ENCODE peak calls at places on chromosomes 2 and 18, in five cellular contexts. I is heart left ventricle, L is ovary, D is A549, V is transverse colon. M is an unnamed sample. For H3K4me1, the result is how much of the 10 kb centered on the place peaks cover.

GRCh38 chr18:12291690-12292089 is 16.4 kb upstream of the TUBB6 start:
- DNase-seq in I (peak), V (no peak), D (no peak), L (no peak), M (no peak)

GRCh38 chr2:238060096-238060541 is 682 bp upstream of the SCLY start:
- DNase-seq in V (no peak), D (peak), L (no peak), I (no peak), M (no peak)

GRCh38 chr2:29130295-29130694 is 15.1 kb downstream of the CLIP4 start:
- DNase-seq in L (no peak), V (no peak), D (peak), I (no peak), M (no peak)

GRCh38 chr2:40646642-40647041 is 194.8 kb upstream of the SLC8A1 start:
- DNase-seq in I (no peak), D (no peak), L (no peak), V (no peak), M (no peak)

GRCh38 chr2:20618886-20619521 is 31.9 kb downstream of the HS1BP3 start:
- DNase-seq in I (peak), L (peak), D (no peak), V (peak), M (peak)

GRCh38 chr18:48419268-48420022 is 10.3 kb upstream of the ZBTB7C start:
- DNase-seq in V (no peak), I (no peak), L (no peak), D (no peak), M (no peak)

GRCh38 chr18:10860937-10861336 is 288.4 kb downstream of the PIEZO2 start:
- DNase-seq in I (no peak), V (no peak), D (no peak), L (peak), M (no peak)

GRCh38 chr2:222833410-222833809 is 27.4 kb upstream of the ACSL3 start:
- DNase-seq in D (no peak), L (no peak), V (no peak), I (no peak), M (no peak)

GRCh38 chr2:212237350-212238095 is 301.1 kb downstream of the ERBB4 start:
- DNase-seq in V (no peak), I (peak), D (no peak), L (no peak), M (no peak)

GRCh38 chr18:42274488-42275137 is 319.6 kb downstream of the PIK3C3 start:
- DNase-seq in I (no peak), D (no peak), V (no peak), L (no peak), M (no peak)

GRCh38 chr2:207933396-207934045 is 91.8 kb downstream of the PLEKHM3 start:
- DNase-seq in L (no peak), D (no peak), V (no peak), I (no peak), M (no peak)

GRCh38 chr2:240597054-240597418 is 10.5 kb downstream of the CAPN10 start:
- DNase-seq in I (peak), L (no peak), D (no peak), V (no peak), M (no peak)

GRCh38 chr2:74491671-74492544 is 7.5 kb downstream of the LBX2 start:
- DNase-seq in V (no peak), L (no peak), I (no peak), D (no peak), M (no peak)

GRCh38 chr2:133641497-133641896 is 73.2 kb upstream of the NCKAP5 start:
- DNase-seq in L (no peak), V (peak), I (no peak), D (no peak), M (peak)

GRCh38 chr18:3454365-3455089 is 4.6 kb downstream of the TGIF1 start:
- DNase-seq in L (no peak), D (no peak), I (no peak), V (peak), M (no peak)

GRCh38 chr2:10145519-10146357 is 23.2 kb downstream of the RRM2 start:
- DNase-seq in V (no peak), D (no peak), L (no peak), I (no peak), M (no peak)

GRCh38 chr18:26322892-26323653 is 96.8 kb downstream of the TAF4B start:
- DNase-seq in D (no peak), I (no peak), L (no peak), V (no peak), M (no peak)

GRCh38 chr2:237820421-237820820 is 21.8 kb downstream of the RBM44 start:
- DNase-seq in I (no peak), V (no peak), D (no peak), L (no peak), M (no peak)

GRCh38 chr2:239544846-239545465 is 144.1 kb upstream of the HDAC4 start:
- DNase-seq in I (no peak), V (no peak), D (no peak), L (no peak), M (no peak)

GRCh38 chr18:26438980-26439379 is 109.4 kb downstream of the KCTD1 start:
- DNase-seq in D (no peak), V (no peak), I (no peak), L (no peak), M (no peak)

GRCh38 chr2:157443795-157444642 is at the start of gene CYTIP:
- DNase-seq in L (no peak), D (no peak), I (peak), V (peak), M (peak)

GRCh38 chr2:9207641-9208301 is 1.2 kb downstream of the ASAP2 start:
- DNase-seq in I (no peak), D (peak), V (peak), L (peak), M (peak)

GRCh38 chr18:25364732-25365131 is 12.8 kb upstream of the ZNF521 start:
- DNase-seq in V (no peak), I (no peak), D (no peak), L (no peak), M (no peak)

DNA sequence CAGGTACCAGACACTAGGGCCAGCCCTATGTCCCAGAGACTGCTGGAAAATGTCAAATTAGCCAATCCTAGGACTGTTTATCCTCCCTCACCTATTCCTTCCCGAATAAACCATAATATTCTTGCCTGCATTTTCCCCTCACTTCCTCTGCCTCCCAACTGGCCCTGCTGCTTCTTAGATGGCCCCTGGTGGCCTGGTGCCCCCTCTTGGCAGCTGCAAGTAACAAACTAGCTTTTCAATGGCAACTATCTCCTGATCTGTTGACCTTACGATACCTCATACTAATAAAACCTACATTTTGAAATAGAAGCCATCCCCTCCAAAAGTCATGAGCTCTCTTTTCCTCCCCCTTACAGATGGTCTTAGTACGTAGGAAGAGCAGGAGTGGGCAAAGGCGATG is 132.0 kb downstream of the ALPK2 start:
- DNase-seq in I (no peak), V (no peak), D (peak), L (no peak), M (no peak)
- H3K4me1 ChIP-seq in I (under half), V (under half), D (under half), L (under half), M (under half)

GRCh38 chr18:9613550-9614400 is 584 bp downstream of the PPP4R1 start:
- DNase-seq in I (peak), D (no peak), V (peak), L (peak), M (peak)
- TF ChIP-seq POLR2A in I (no peak), D (no peak), V (peak), L (no peak), M (no peak)

GRCh38 chr2:216556202-216556601 is 57.6 kb downstream of the RPL37A start:
- DNase-seq in V (no peak), L (no peak), I (no peak), D (no peak), M (no peak)

GRCh38 chr2:216554286-216554685 is 55.6 kb downstream of the RPL37A start:
- DNase-seq in L (no peak), I (no peak), D (no peak), V (no peak), M (no peak)

GRCh38 chr2:216555274-216555673 is 56.6 kb downstream of the RPL37A start:
- DNase-seq in L (no peak), I (peak), V (peak), D (no peak), M (peak)

GRCh38 chr2:216553841-216554240 is 55.2 kb downstream of the RPL37A start:
- DNase-seq in L (no peak), V (no peak), D (no peak), I (no peak), M (no peak)

GRCh38 chr2:216554755-216555154 is 56.1 kb downstream of the RPL37A start:
- DNase-seq in V (no peak), D (no peak), L (no peak), I (no peak), M (no peak)
- TF ChIP-seq CTCF in V (no peak), D (no peak), L (no peak), I (no peak), M (no peak)

GRCh38 chr18:23784811-23785245 is 95.6 kb downstream of the LAMA3 start:
- DNase-seq in D (no peak), I (no peak), L (no peak), V (peak), M (no peak)
- H3K4me1 ChIP-seq in D (under half), I (under half), L (under half), V (under half), M (under half)

GRCh38 chr2:127413200-127413599 is 5.0 kb upstream of the PROC start:
- DNase-seq in I (no peak), D (no peak), L (no peak), V (no peak), M (no peak)
- TF ChIP-seq POLR2A in I (no peak), D (no peak), L (no peak), V (no peak), M (no peak)

DNA sequence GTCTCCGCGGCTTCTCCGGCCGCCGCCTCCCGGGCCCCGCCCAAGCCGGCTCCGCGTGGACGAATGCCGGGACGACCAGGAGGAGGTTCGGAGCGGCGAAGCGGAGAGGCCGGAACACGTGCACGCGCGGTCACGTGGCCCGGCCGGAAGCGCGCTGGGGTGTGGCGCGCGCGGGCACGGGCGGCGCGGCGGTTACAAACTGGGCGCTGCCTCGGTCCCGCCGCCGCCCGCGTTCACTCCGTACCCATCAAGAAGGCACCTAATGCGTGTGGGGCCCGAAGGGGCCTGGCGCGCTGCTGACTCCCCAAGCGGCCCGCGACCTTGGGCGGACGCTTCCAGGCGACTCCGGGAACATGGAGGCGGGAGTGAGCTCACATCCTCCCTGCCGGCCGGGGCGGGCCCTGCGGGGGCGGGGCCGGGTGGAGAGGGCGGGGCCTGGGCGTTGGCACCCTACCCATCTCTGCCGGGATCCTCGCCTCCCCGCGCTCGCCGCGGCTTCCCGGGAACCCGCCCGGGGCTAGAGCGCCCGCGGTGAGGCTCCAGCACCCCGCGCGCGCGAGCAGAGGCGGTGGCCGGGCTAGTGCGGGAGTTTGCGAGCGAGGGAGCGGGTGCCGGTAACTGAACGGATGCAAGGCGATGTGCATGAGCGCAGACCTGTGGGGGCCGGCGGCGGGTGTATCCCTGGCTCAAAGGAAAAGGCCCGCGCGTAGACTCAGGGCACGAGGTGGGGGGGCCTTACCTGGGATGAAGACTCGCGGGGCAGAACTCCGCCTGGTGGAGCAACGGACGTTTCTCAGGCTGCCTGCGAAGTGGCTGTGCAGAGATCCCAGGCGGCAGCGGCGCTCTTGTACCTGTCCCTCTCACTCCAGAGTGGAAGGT is at the start of gene TMEM185B:
- DNase-seq in L (peak), V (peak), I (peak), D (peak), M (peak)
- TF ChIP-seq CTCF in L (no peak), V (peak), I (no peak), D (peak), M (no peak)

GRCh38 chr2:44866131-44866530 is 75.4 kb upstream of the SIX3 start:
- DNase-seq in L (no peak), I (no peak), D (no peak), V (no peak), M (no peak)
- H3K4me1 ChIP-seq in L (under half), I (under half), D (under half), V (under half), M (under half)

DNA sequence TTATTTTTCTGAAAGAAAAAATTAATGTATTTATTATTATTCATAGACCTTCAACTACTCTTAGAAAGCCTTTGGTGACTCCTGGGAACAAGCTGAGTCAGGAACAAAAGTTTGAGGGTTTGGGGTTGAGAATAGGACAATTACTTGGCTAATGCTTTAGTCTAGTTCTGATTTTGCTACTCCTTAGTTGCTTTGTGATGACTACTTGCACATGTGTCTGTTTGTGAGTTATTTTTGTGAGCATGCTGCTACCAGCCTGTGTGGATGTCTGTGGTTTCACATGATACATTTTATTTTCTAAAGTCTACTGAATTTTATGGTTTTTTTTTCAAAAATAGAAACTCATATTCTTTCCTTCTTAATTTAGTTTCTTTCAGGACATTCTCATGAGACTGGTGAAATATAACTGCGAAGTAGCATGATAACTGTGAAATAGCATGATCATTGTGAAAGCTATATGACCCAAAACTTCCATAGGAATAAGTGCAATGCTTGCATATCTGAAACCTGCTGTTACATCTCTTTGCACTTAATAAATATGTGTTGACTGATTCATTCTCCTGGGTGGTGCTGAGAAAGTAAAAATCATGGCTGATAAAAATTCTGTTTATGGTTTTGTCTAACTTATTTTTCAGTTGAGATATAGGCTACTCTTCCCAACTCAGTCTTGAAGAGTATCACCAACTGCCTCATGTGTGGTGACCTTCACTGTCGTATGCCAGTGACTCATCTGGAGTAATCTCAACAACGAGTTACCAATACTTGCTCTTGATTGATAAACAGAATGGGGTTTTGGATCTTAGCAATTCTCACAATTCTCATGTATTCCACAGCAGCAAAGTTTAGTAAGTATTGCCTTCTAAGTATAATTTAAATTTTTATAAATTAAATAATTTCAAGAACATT is 17.9 kb upstream of the IL18R1 start:
- DNase-seq in L (no peak), D (no peak), V (no peak), I (no peak), M (no peak)
- TF ChIP-seq POLR2A in L (no peak), D (no peak), V (no peak), I (no peak), M (no peak)